ENCODE peak calls at places on chromosomes 5 and 9, in six cellular contexts. O is brain microvascular endothelial cell, L is AG04450, V is A549, Z is HFFc6, I is cardiac muscle cell. K is an unnamed sample.
A peak's percentile ranks its signal among the peaks of the same experiment; 100 is the strongest.

GRCh38 chr9:136050706-136051567 is 44.2 kb downstream of the NACC2 start:
- DNase-seq in Z (no peak), O (no peak), L (no peak), I (peak; percentile 17), V (no peak), K (no peak)

GRCh38 chr9:30120654-30121053 is 2263.8 kb upstream of the ACO1 start:
- DNase-seq in V (no peak), Z (no peak), L (no peak), O (no peak), I (no peak), K (no peak)

GRCh38 chr5:174307031-174307408 is 261.5 kb downstream of the NSG2 start:
- DNase-seq in Z (no peak), I (no peak), V (no peak), L (no peak), O (no peak), K (no peak)

GRCh38 chr9:121048618-121049017 is 1.5 kb downstream of the C5 start:
- DNase-seq in I (no peak), Z (no peak), V (no peak), O (no peak), L (no peak), K (no peak)

GRCh38 chr9:127788337-127789011 is 2.6 kb downstream of the CDK9 start:
- DNase-seq in I (no peak), Z (no peak), O (no peak), V (no peak), L (no peak), K (no peak)

GRCh38 chr9:93114984-93115335 is 18.9 kb downstream of the CARD19 start:
- DNase-seq in O (no peak), I (no peak), V (no peak), L (no peak), Z (no peak), K (no peak)

GRCh38 chr9:86096382-86096781 is 3.0 kb downstream of the GOLM1 start:
- DNase-seq in L (no peak), O (peak; percentile 68), V (no peak), I (peak; percentile 36), Z (peak; percentile 10), K (no peak)

GRCh38 chr9:613771-614347 is 227.6 kb upstream of the DMRT1 start:
- DNase-seq in O (peak; percentile 89), I (peak; percentile 90), V (peak; percentile 43), Z (peak; percentile 90), L (peak; percentile 83), K (peak; percentile 81)

GRCh38 chr9:93467062-93467416 is 13.7 kb upstream of the FAM120AOS start:
- DNase-seq in O (no peak), V (no peak), Z (no peak), L (no peak), I (no peak), K (no peak)

GRCh38 chr9:128439273-128439672 is 16.5 kb upstream of the ODF2 start:
- DNase-seq in O (no peak), Z (no peak), V (no peak), L (no peak), I (no peak), K (no peak)

GRCh38 chr9:121779381-121780117 is 128.1 kb downstream of the DAB2IP start:
- DNase-seq in O (peak; percentile 72), Z (no peak), L (no peak), I (no peak), V (no peak), K (no peak)

GRCh38 chr9:122444366-122444765 is 33.4 kb downstream of the OR1J1 start:
- DNase-seq in O (peak; percentile 83), L (peak; percentile 42), V (no peak), I (peak; percentile 99), Z (peak; percentile 71), K (peak; percentile 89)

GRCh38 chr5:77312411-77312810 is 101.9 kb downstream of the PDE8B start:
- DNase-seq in O (peak; percentile 62), L (no peak), V (no peak), Z (peak; percentile 32), I (peak; percentile 47), K (no peak)

GRCh38 chr5:179427032-179427675 is 81.9 kb upstream of the ADAMTS2 start:
- DNase-seq in Z (no peak), I (no peak), L (no peak), V (no peak), O (no peak), K (no peak)

GRCh38 chr5:181160144-181160754 is 12.9 kb downstream of the OR2V2 start:
- DNase-seq in O (peak; percentile 22), V (peak; percentile 87), I (peak; percentile 54), L (no peak), Z (peak; percentile 64), K (no peak)

GRCh38 chr9:69428017-69428785 is 103.2 kb downstream of the ENTREP1 start:
- DNase-seq in L (no peak), O (no peak), I (no peak), Z (no peak), V (no peak), K (no peak)

DNA sequence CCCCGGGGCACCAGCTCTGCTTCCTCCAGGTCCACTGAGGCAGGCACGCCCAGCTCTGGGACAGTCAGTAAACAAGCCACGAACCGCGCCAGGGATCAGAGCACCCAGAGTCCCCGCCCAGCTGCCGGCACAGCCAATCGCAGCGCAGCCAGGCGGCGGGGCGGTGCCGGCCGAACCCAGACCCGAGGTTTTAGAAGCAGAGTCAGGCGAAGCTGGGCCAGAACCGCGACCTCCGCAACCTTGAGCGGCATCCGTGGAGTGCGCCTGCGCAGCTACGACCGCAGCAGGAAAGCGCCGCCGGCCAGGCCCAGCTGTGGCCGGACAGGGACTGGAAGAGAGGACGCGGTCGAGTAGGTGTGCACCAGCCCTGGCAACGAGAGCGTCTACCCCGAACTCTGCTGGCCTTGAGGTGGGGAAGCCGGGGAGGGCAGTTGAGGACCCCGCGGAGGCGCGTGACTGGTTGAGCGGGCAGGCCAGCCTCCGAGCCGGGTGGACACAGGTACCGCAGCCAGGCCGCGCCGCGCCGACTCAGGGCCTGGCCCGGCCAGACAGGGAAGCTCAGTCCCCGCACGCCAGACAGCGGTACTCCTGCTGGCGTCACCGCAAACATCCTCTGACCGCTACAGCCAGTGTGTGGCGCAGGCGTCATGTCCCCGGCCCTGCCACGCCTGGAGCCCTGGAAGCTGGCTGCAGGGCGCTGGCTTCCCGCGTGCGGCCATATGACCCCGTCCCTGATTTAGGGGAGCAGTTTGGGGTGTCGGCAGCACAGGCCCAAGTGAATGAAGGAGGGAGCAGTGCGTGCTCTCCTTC is at the start of gene CTSL:
- DNase-seq in V (peak; percentile 89), Z (peak; percentile 82), I (peak; percentile 93), O (peak; percentile 72), L (no peak), K (peak; percentile 74)
- TF ChIP-seq CTCF in V (peak; percentile 32), Z (peak; percentile 54), I (peak; percentile 21), O (peak; percentile 25), L (no peak), K (peak; percentile 22)

GRCh38 chr9:77648458-77649108 is 461 bp upstream of the GNA14 start:
- DNase-seq in I (peak; percentile 60), L (no peak), V (no peak), O (no peak), Z (no peak), K (no peak)

GRCh38 chr9:77647659-77648457 is at the start of gene GNA14:
- DNase-seq in I (peak; percentile 23), Z (no peak), V (no peak), L (no peak), O (no peak), K (no peak)

GRCh38 chr9:77647267-77647658 is 859 bp downstream of the GNA14 start:
- DNase-seq in V (no peak), L (no peak), O (no peak), I (no peak), Z (no peak), K (no peak)

GRCh38 chr9:77649109-77649812 is 1.1 kb upstream of the GNA14 start:
- DNase-seq in Z (peak; percentile 44), I (peak; percentile 64), V (peak; percentile 17), O (peak; percentile 8), L (no peak), K (no peak)

GRCh38 chr9:77651203-77651602 is 3.1 kb upstream of the GNA14 start:
- DNase-seq in L (no peak), Z (no peak), V (no peak), I (no peak), O (no peak), K (no peak)
- TF ChIP-seq CTCF in L (no peak), Z (no peak), V (no peak), I (no peak), O (no peak), K (no peak)

DNA sequence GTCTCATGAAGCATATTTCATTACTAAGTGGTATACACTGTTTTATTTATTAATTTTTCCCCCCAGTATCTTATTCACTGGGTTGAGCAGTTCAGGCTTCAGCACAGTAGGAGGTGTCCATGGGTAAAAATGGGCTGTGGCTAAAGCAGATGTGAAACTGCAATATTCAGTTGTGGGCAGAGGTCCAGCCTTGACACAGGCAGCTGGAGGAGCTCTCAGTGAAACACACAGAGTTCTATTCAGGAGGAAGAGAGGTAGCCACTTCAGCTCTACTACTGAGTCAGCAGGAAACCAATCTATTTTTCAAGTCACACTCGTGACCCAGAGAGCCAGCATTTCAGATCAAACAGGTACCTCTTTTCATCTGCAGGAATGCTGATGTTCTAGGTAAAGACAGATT is 418.3 kb downstream of the CDH10 start:
- DNase-seq in V (no peak), O (no peak), L (no peak), I (peak; percentile 13), Z (no peak), K (no peak)
- TF ChIP-seq CTCF in V (no peak), O (no peak), L (no peak), I (no peak), Z (no peak), K (no peak)

DNA sequence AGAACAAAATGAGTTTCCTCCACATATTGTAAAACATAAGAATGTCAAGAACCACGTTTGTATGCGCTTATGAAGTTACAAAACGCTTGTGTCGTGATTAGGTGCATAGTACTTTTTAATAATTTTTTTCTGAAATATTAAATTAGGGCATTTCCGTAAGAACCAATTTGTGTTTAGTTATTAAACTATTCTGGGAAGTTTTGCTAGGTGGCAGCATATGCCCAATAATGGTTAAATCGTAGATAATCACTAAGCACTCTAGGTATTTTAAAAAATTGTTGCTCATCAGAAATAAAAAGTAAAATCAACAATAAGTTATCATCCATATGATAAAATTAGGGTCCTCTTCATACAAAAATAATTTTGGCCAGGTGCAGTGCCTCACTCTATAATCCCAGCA is 5.4 kb downstream of the SRFBP1 start:
- DNase-seq in L (no peak), V (no peak), O (peak; percentile 31), Z (peak; percentile 18), I (peak; percentile 66), K (no peak)
- TF ChIP-seq CTCF in L (peak; percentile 48), V (peak; percentile 55), O (peak; percentile 38), Z (peak; percentile 76), I (peak; percentile 44), K (peak; percentile 34)

DNA sequence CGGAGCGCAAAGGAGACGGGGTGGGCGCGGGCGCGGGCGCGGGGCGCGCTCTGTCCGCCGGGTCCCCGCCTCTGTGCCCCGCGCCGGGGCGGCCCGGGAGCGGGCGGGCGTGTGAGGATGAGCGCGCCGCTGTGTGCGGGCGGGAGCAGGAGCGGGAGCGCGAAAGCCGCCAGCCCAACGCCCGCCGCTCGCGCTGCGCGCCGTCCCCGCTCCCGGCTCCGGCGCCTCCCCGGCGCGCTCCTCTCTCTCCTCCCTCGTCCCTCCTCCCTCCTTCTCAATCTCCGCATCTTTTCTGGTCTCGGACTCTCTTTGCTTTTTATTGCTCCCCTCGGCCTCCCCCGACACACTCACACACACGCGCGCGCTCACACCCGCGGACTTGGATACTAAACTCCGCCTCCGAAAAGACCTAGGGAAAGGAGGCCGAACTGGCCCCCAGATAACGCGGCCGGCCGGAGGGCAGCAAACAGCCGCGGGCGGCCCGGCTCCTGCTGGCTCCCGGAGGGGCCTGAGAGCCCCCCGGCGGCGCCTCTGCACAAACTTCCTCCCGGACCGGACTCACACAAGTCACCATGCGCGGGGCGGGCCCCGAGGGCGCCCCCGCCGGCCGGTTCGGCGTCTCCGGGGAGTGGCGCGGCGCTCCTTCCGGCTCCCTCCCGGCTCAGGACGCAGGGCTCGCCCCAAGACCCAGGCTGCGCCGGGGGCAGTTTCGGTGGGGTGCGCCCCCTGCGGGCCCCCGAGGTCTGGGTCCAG is at the start of gene FIBCD1:
- DNase-seq in I (peak; percentile 38), L (no peak), O (no peak), Z (no peak), V (peak; percentile 67), K (no peak)
- TF ChIP-seq CTCF in I (peak; percentile 34), L (peak; percentile 13), O (no peak), Z (peak; percentile 73), V (peak; percentile 58), K (no peak)

K was measured in AG09319.